ENCODE peak calls at places on chromosomes 6 and 20, in eight cellular contexts. P is psoas muscle, E is PC-9, U is thyroid gland, O is OCI-LY7, D is right lobe of liver, M is fibroblast of lung, Z is upper lobe of right lung. J is an unnamed sample.

GRCh38 chr6:42182101-42182500 is 8.9 kb downstream of the GUCA1A start:
- DNase-seq in P (no peak), E (no peak), U (no peak), O (no peak), D (no peak), M (no peak), Z (no peak), J (no peak)

GRCh38 chr20:32638848-32639247 is 34.9 kb downstream of the C20orf203 start:
- DNase-seq in P (no peak), E (peak; percentile 37), U (no peak), O (no peak), D (no peak), M (peak; percentile 40), Z (no peak), J (peak; percentile 27)

GRCh38 chr6:73695619-73696421 is at the start of gene CD109:
- DNase-seq in P (peak; percentile 48), E (peak; percentile 70), U (peak; percentile 17), O (no peak), D (no peak), M (peak; percentile 88), Z (peak; percentile 73), J (peak; percentile 40)

GRCh38 chr6:83702749-83703148 is 6.2 kb downstream of the SNAP91 start:
- DNase-seq in P (no peak), E (no peak), U (no peak), O (no peak), D (no peak), M (no peak), Z (no peak), J (no peak)

GRCh38 chr20:10794765-10795164 is 121.0 kb upstream of the JAG1 start:
- DNase-seq in P (no peak), E (no peak), U (no peak), O (no peak), D (no peak), M (no peak), Z (no peak), J (no peak)

GRCh38 chr6:26329763-26330511 is 35.1 kb upstream of the BTN3A2 start:
- DNase-seq in P (no peak), E (peak; percentile 71), U (no peak), O (peak; percentile 72), D (no peak), M (peak; percentile 54), Z (no peak), J (no peak)

GRCh38 chr6:24935753-24936152 is at the start of gene RIPOR2:
- DNase-seq in P (no peak), E (no peak), U (no peak), O (peak; percentile 89), D (no peak), M (no peak), Z (peak; percentile 74), J (peak; percentile 33)

GRCh38 chr6:113879186-113880096 is 22.3 kb downstream of the MARCKS start:
- DNase-seq in P (no peak), E (peak; percentile 54), U (peak; percentile 67), O (peak; percentile 24), D (peak; percentile 51), M (peak; percentile 84), Z (no peak), J (no peak)

GRCh38 chr6:22940571-22941290 is 371.4 kb downstream of the HDGFL1 start:
- DNase-seq in P (no peak), E (no peak), U (no peak), O (no peak), D (no peak), M (no peak), Z (no peak), J (no peak)

GRCh38 chr6:50236164-50236563 is 186.4 kb upstream of the DEFB112 start:
- DNase-seq in P (no peak), E (no peak), U (no peak), O (no peak), D (no peak), M (no peak), Z (no peak), J (no peak)

GRCh38 chr6:50091641-50092040 is 41.9 kb upstream of the DEFB112 start:
- DNase-seq in P (no peak), E (no peak), U (no peak), O (no peak), D (no peak), M (no peak), Z (no peak), J (no peak)

DNA sequence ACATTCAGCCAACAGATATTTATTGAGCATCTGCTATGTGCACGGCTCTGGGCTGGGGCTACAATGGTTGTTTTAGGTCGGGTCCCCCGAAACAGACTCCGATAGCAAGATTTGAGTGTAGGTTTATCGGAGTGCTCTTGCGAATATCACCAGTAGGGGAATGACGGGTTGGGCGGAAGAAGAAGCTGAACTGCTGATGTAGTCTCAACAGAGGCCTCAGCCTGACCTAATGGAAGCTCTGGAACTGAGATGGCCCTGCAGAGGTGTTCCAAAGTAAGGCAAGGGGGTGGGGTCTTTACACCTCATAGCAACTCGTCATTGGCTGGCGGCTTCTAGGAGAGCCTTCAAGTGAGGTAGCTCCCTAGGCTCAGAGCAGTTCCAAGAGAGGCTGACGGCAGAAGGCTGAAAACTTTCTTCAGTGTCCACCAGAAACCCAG is 1.1 kb downstream of the L3MBTL1 start:
- DNase-seq in P (no peak), E (no peak), U (peak; percentile 7), O (no peak), D (no peak), M (no peak), Z (no peak), J (no peak)
- H3K4me3 ChIP-seq in P (peak overlapping the region; percentile 69), E (peak overlapping the region; percentile 97), U (no peak overlapping the region), O (no peak overlapping the region), D (no peak overlapping the region), M (no peak overlapping the region), Z (no peak overlapping the region), J (peak overlapping the region; percentile 73)

GRCh38 chr6:151027936-151028838 is 162.7 kb downstream of the MTHFD1L start:
- DNase-seq in P (no peak), E (no peak), U (no peak), O (no peak), D (no peak), M (no peak), Z (no peak), J (no peak)

GRCh38 chr6:151024597-151024996 is 159.1 kb downstream of the MTHFD1L start:
- DNase-seq in P (no peak), E (no peak), U (peak; percentile 83), O (no peak), D (no peak), M (no peak), Z (no peak), J (no peak)

GRCh38 chr6:151025076-151025475 is 159.6 kb downstream of the MTHFD1L start:
- DNase-seq in P (no peak), E (no peak), U (peak; percentile 85), O (no peak), D (no peak), M (no peak), Z (no peak), J (no peak)

GRCh38 chr6:151027295-151027747 is 161.8 kb downstream of the MTHFD1L start:
- DNase-seq in P (no peak), E (no peak), U (no peak), O (no peak), D (no peak), M (no peak), Z (no peak), J (no peak)

DNA sequence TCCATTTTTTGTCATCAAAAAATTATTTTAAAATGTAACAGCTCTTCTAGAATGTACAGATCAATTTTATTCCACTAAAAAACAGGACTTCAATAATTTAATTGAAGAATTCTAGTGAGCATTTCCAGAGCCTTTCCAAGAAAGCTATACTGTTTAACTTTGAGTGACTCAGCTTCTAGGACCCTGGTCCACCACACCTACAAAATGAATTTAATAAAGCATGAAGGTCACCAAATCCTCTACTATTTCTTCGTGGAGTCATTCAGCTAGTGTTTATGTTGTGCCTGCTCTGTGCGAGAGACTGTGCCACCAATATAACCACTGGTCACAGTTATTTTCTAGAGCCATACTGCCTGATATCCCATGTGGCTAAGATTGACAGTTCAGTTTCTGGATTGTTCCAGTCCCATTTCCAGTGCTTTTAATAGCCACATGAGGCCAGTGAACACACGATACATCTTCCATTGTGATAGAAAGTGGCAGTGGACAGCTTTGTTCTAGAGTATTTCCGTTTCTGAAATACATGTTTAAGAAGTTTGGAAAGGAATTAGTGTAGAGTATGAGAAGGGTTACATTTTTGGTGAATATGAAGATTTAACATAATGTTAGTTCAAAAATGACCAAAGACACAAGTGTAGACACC is 160.6 kb downstream of the MTHFD1L start:
- DNase-seq in P (no peak), E (no peak), U (no peak), O (no peak), D (no peak), M (peak; percentile 23), Z (no peak), J (no peak)
- H3K27ac ChIP-seq in P (no peak overlapping the region), E (no peak overlapping the region), U (peak overlapping the region; percentile 26), O (no peak overlapping the region), D (no peak overlapping the region), M (no peak overlapping the region), Z (no peak overlapping the region), J (no peak overlapping the region)

GRCh38 chr20:41286240-41286851 is 31.2 kb downstream of the ZHX3 start:
- DNase-seq in P (no peak), E (no peak), U (no peak), O (no peak), D (no peak), M (no peak), Z (no peak), J (no peak)
- TF ChIP-seq CTCF in P (no peak), E (no peak), U (no peak), O (no peak), D (no peak), M (no peak), Z (no peak), J (no peak)

GRCh38 chr6:93418448-93419303 is 683 bp downstream of the EPHA7 start:
- DNase-seq in P (peak; percentile 20), E (peak; percentile 45), U (peak; percentile 18), O (no peak), D (no peak), M (peak; percentile 51), Z (peak; percentile 66), J (peak; percentile 20)

GRCh38 chr6:93416575-93417420 is 2.6 kb downstream of the EPHA7 start:
- DNase-seq in P (peak; percentile 13), E (no peak), U (no peak), O (no peak), D (no peak), M (peak; percentile 32), Z (no peak), J (peak; percentile 27)

GRCh38 chr6:93419304-93420162 is at the start of gene EPHA7:
- DNase-seq in P (peak; percentile 91), E (peak; percentile 96), U (peak; percentile 95), O (no peak), D (peak; percentile 76), M (peak; percentile 89), Z (peak; percentile 93), J (peak; percentile 92)

GRCh38 chr6:93418113-93418447 is 1.3 kb downstream of the EPHA7 start:
- DNase-seq in P (no peak), E (no peak), U (no peak), O (no peak), D (no peak), M (no peak), Z (no peak), J (no peak)

DNA sequence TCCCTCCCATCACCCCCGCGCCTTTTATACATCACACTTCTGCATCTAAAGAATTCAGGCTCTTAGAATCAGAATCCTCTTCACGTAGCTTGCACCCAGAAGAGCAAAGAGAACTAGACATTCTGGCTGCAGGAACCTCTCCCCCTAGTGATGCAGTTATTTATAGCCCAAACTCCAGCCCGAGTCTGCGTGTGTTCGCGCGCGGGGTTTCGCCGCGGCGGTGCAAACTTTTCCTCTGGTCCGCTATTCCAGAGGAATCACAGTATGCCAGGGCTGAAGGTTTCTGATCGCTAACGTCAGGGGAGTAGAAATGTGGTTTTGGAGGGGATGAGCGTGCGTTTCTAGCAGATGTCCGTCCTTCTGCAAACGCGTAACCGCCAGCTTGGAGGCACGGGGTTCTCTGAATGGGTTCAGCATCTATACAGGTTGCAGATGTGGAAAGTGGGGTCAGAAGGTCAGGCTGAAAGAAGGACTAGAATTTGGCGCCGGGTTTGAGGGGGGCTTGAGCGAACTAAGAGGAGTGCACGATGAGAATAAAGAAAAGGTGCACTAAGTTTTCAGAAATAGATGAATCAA is 1.9 kb downstream of the EPHA7 start:
- DNase-seq in P (no peak), E (no peak), U (no peak), O (no peak), D (no peak), M (peak; percentile 27), Z (no peak), J (no peak)
- H3K4me3 ChIP-seq in P (peak overlapping the region; percentile 67), E (no peak overlapping the region), U (no peak overlapping the region), O (no peak overlapping the region), D (no peak overlapping the region), M (no peak overlapping the region), Z (no peak overlapping the region), J (peak overlapping the region; percentile 76)

J was measured in left ventricle myocardium inferior.